ENCODE peak calls at places on chromosomes 5 and 9, in four cellular contexts. A, F, R and V are unnamed samples.

GRCh38 chr5:170355601-170356098 is 33.5 kb downstream of the KCNMB1 start:
- DNase-seq in A (no peak), R (no peak), F (no peak), V (no peak)

GRCh38 chr5:41842777-41843176 is 27.4 kb downstream of the OXCT1 start:
- DNase-seq in A (no peak), F (no peak), R (no peak), V (no peak)

GRCh38 chr9:9730174-9730573 is 882.6 kb downstream of the PTPRD start:
- DNase-seq in F (no peak), R (no peak), A (no peak), V (no peak)

GRCh38 chr5:67059747-67060490 is 136.7 kb downstream of the CD180 start:
- DNase-seq in F (no peak), R (peak), A (no peak), V (no peak)

GRCh38 chr9:89743576-89744254 is 138.9 kb downstream of the GADD45G start:
- DNase-seq in A (no peak), R (no peak), F (no peak), V (no peak)

GRCh38 chr9:89482056-89482784 is 15.7 kb downstream of the SEMA4D start:
- DNase-seq in F (no peak), R (no peak), A (no peak), V (no peak)

GRCh38 chr9:128026255-128027165 is 40.6 kb downstream of the NAIF1 start:
- DNase-seq in R (peak), A (peak), F (no peak), V (peak)

GRCh38 chr5:119017999-119018398 is 29.7 kb upstream of the DTWD2 start:
- DNase-seq in A (no peak), R (no peak), F (no peak), V (no peak)

GRCh38 chr9:129746092-129746760 is 6.6 kb downstream of the PTGES start:
- DNase-seq in A (no peak), F (no peak), R (no peak), V (no peak)

DNA sequence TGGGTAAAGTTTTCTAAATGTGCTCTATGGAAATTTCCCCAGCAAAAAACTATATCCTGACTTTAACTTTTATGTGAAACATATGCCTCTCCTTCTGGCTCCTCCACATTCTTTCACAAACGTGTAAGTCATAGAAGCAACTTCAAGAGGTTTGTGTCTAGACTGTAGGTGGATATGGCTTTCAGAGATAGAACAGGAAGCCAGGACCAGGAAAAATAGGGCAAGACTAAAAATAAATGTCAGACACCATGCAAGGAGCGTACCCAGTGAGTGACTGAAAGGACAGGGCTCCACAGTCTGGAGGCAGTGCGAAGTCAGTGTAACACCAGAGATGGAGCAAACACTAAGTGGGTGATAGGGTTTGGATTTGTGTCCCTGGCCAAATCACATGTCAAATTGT is 240.7 kb downstream of the COX7C start:
- DNase-seq in F (no peak), R (no peak), A (no peak), V (no peak)
- TF ChIP-seq MYC in F (no peak), R (no peak), A (no peak), V (no peak)

GRCh38 chr5:177302354-177303110 is 987 bp downstream of the RAB24 start:
- DNase-seq in A (no peak), R (no peak), F (no peak), V (peak)
- TF ChIP-seq MAX in A (no peak), R (no peak), F (no peak), V (peak)

DNA sequence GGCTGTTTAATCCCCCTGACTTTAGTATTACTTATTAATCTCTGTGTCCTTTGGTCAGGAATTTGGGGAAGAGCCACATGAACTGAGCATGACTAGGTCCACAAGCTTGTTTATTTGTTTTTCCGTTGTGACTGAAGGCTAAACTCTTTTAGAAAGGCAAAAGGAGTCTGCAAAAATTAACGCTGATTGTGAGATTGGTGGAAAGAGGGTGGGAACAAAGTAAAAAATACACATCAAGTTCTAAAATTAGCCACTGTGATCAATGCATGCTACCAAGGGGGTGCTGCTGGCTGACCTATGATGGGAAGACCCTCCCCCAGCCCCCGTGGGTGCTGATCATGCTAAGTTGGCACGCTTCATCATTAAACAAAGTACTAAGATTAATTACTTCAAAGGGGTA is 356.8 kb downstream of the ADGRV1 start:
- DNase-seq in R (no peak), A (peak), F (peak), V (no peak)
- TF ChIP-seq MYC in R (no peak), A (no peak), F (no peak), V (no peak)

GRCh38 chr5:69279517-69279916 is 44.8 kb downstream of the CDK7 start:
- DNase-seq in F (no peak), A (no peak), R (no peak), V (no peak)

GRCh38 chr5:69275563-69275962 is 40.9 kb downstream of the CDK7 start:
- DNase-seq in R (no peak), F (no peak), A (no peak), V (no peak)

GRCh38 chr5:69271376-69271775 is 36.7 kb downstream of the CDK7 start:
- DNase-seq in F (no peak), A (peak), R (peak), V (no peak)

GRCh38 chr5:69281114-69281513 is 46.4 kb downstream of the CDK7 start:
- DNase-seq in F (no peak), A (no peak), R (no peak), V (no peak)

GRCh38 chr5:69276422-69277174 is 41.9 kb downstream of the CDK7 start:
- DNase-seq in A (peak), R (no peak), F (peak), V (no peak)
- TF ChIP-seq MAX in A (no peak), R (no peak), F (no peak), V (no peak)

GRCh38 chr5:98839469-98840383 is 66.3 kb downstream of the RGMB start:
- DNase-seq in A (peak), F (peak), R (no peak), V (peak)
- TF ChIP-seq MYC in A (no peak), F (no peak), R (no peak), V (no peak)

DNA sequence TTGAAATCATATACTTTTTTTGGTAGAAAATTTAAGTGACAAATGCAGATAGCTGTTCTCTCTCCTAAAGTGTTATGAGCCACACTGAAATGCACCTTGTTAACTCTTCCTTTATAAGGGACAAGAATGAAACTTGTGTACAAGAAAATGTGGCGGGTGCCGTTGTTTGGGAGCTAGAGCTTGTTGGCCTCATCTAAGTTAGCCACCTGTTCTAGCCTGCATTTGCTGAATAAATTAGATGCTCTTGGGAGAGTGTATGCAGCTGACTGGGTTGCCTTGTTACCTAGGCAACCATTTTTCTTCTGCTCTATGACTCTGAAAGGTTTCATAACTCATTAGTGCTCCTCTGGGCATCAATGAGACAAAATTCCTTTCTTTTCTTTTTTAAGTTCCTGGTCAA is 174.3 kb downstream of the TAF11L14 start:
- DNase-seq in A (no peak), F (no peak), R (no peak), V (no peak)
- TF ChIP-seq MAX in A (no peak), F (no peak), R (no peak), V (no peak)

GRCh38 chr5:50447940-50448339 is 6.9 kb upstream of the EMB start:
- DNase-seq in F (no peak), A (no peak), R (no peak), V (no peak)
- TF ChIP-seq MYC in F (no peak), A (no peak), R (no peak), V (no peak)

DNA sequence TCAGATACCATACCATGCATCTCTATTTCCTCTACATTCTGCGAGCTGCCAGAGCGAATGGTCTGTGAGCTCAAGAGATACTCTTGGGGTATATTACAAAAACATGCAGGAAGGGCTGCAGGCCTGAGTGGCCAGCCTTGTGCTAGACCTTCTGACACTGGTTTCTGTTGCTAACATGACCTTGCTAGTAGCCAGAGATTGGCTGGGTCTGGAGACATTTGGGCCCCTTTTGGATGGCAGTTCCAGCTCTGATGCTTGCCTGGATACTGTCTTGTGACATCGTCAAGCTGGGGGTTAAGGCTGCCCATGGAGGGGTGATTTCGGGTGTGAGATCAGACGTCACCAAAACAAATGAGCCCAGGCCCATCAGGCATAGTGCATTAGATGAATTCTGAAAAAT is 56.1 kb upstream of the FSTL4 start:
- DNase-seq in F (no peak), R (no peak), A (no peak), V (no peak)
- TF ChIP-seq MAX in F (no peak), R (no peak), A (no peak), V (no peak)